ENCODE peak calls at places on chromosomes 4 and X, in four cellular contexts. One of them, this sample, is unnamed.

GRCh38 chrX:104789784-104790183 is 223.8 kb downstream of the IL1RAPL2 start:
- DNase-seq in endothelial cell of umbilical vein: no peak
- DNase-seq in H1: no peak
- DNase-seq in A549: no peak
- DNase-seq in this sample: peak; percentile 0

GRCh38 chrX:120732879-120733278 is 103.0 kb upstream of the C1GALT1C1 start:
- DNase-seq in endothelial cell of umbilical vein: no peak
- DNase-seq in H1: no peak
- DNase-seq in A549: no peak
- DNase-seq in this sample: no peak

GRCh38 chr4:119212964-119213606 is 572 bp downstream of the USP53 start:
- DNase-seq in endothelial cell of umbilical vein: peak; percentile 95
- DNase-seq in H1: peak; percentile 74
- DNase-seq in A549: peak; percentile 68
- DNase-seq in this sample: peak; percentile 95

GRCh38 chr4:11739992-11740391 is 311.3 kb upstream of the HS3ST1 start:
- DNase-seq in endothelial cell of umbilical vein: peak; percentile 77
- DNase-seq in H1: no peak
- DNase-seq in A549: no peak
- DNase-seq in this sample: no peak

GRCh38 chr4:21596521-21596920 is 352.1 kb downstream of the KCNIP4 start:
- DNase-seq in endothelial cell of umbilical vein: peak; percentile 38
- DNase-seq in H1: no peak
- DNase-seq in A549: no peak
- DNase-seq in this sample: no peak

GRCh38 chrX:115649461-115650063 is 88.6 kb downstream of the PLS3 start:
- DNase-seq in endothelial cell of umbilical vein: no peak
- DNase-seq in H1: no peak
- DNase-seq in A549: no peak
- DNase-seq in this sample: no peak

GRCh38 chr4:124191329-124191728 is 521.2 kb downstream of the ANKRD50 start:
- DNase-seq in endothelial cell of umbilical vein: no peak
- DNase-seq in H1: no peak
- DNase-seq in A549: no peak
- DNase-seq in this sample: no peak

GRCh38 chr4:111027526-111027925 is 404.6 kb upstream of the PITX2 start:
- DNase-seq in endothelial cell of umbilical vein: no peak
- DNase-seq in H1: no peak
- DNase-seq in A549: no peak
- DNase-seq in this sample: no peak

GRCh38 chr4:118954246-118954645 is 65.6 kb downstream of the SYNPO2 start:
- DNase-seq in endothelial cell of umbilical vein: peak; percentile 32
- DNase-seq in H1: no peak
- DNase-seq in A549: no peak
- DNase-seq in this sample: peak; percentile 67

GRCh38 chr4:152460488-152460887 is 75.4 kb downstream of the FBXW7 start:
- DNase-seq in endothelial cell of umbilical vein: no peak
- DNase-seq in H1: no peak
- DNase-seq in A549: no peak
- DNase-seq in this sample: peak; percentile 86

GRCh38 chr4:137471461-137471860 is 60.8 kb downstream of the PCDH18 start:
- DNase-seq in endothelial cell of umbilical vein: no peak
- DNase-seq in H1: no peak
- DNase-seq in A549: no peak
- DNase-seq in this sample: no peak

GRCh38 chr4:108854781-108855180 is 91.9 kb upstream of the ETNPPL start:
- DNase-seq in endothelial cell of umbilical vein: no peak
- DNase-seq in H1: no peak
- DNase-seq in A549: no peak
- DNase-seq in this sample: no peak

GRCh38 chr4:81131563-81131962 is 83.5 kb downstream of the PRKG2 start:
- DNase-seq in endothelial cell of umbilical vein: no peak
- DNase-seq in H1: no peak
- DNase-seq in A549: no peak
- DNase-seq in this sample: no peak

GRCh38 chr4:81137894-81138293 is 77.1 kb downstream of the PRKG2 start:
- DNase-seq in endothelial cell of umbilical vein: no peak
- DNase-seq in H1: no peak
- DNase-seq in A549: no peak
- DNase-seq in this sample: no peak

GRCh38 chr4:81137446-81137845 is 77.6 kb downstream of the PRKG2 start:
- DNase-seq in endothelial cell of umbilical vein: no peak
- DNase-seq in H1: no peak
- DNase-seq in A549: no peak
- DNase-seq in this sample: no peak

GRCh38 chr4:81136161-81136910 is 78.7 kb downstream of the PRKG2 start:
- DNase-seq in endothelial cell of umbilical vein: no peak
- DNase-seq in H1: no peak
- DNase-seq in A549: no peak
- DNase-seq in this sample: no peak

DNA sequence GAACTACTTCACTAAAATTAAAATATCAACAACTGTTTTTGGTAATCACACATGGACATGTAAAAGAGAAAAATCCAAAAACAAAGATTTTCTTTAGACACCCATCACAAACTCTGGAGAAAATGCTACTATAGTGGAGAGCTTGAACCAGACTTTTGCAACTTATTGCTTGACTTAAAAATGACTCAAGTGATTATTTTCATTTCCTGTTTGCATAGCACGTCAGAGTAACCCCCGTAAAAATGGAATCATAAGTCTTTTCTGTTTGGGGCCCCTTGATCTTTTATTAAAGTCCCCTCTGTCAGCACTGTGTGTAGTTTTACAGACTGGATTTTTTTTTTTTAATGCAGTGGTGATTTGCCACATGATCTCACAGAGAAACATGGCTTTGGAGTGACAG is 79.5 kb downstream of the PRKG2 start:
- DNase-seq in endothelial cell of umbilical vein: no peak
- DNase-seq in H1: no peak
- DNase-seq in A549: no peak
- DNase-seq in this sample: no peak
- TF ChIP-seq MAX in endothelial cell of umbilical vein: no peak
- TF ChIP-seq MAX in H1: no peak
- TF ChIP-seq MAX in A549: no peak
- TF ChIP-seq MAX in this sample: no peak

GRCh38 chr4:158162637-158163036 is 10.2 kb downstream of the GASK1B start:
- DNase-seq in endothelial cell of umbilical vein: peak; percentile 78
- DNase-seq in H1: no peak
- DNase-seq in A549: peak; percentile 17
- DNase-seq in this sample: no peak

GRCh38 chr4:158166701-158167100 is 6.1 kb downstream of the GASK1B start:
- DNase-seq in endothelial cell of umbilical vein: peak; percentile 71
- DNase-seq in H1: no peak
- DNase-seq in A549: no peak
- DNase-seq in this sample: no peak

GRCh38 chr4:158161561-158162354 is 11.1 kb downstream of the GASK1B start:
- DNase-seq in endothelial cell of umbilical vein: peak; percentile 99
- DNase-seq in H1: no peak
- DNase-seq in A549: peak; percentile 21
- DNase-seq in this sample: no peak

GRCh38 chr4:158164849-158165248 is 8.0 kb downstream of the GASK1B start:
- DNase-seq in endothelial cell of umbilical vein: peak; percentile 60
- DNase-seq in H1: no peak
- DNase-seq in A549: no peak
- DNase-seq in this sample: no peak

DNA sequence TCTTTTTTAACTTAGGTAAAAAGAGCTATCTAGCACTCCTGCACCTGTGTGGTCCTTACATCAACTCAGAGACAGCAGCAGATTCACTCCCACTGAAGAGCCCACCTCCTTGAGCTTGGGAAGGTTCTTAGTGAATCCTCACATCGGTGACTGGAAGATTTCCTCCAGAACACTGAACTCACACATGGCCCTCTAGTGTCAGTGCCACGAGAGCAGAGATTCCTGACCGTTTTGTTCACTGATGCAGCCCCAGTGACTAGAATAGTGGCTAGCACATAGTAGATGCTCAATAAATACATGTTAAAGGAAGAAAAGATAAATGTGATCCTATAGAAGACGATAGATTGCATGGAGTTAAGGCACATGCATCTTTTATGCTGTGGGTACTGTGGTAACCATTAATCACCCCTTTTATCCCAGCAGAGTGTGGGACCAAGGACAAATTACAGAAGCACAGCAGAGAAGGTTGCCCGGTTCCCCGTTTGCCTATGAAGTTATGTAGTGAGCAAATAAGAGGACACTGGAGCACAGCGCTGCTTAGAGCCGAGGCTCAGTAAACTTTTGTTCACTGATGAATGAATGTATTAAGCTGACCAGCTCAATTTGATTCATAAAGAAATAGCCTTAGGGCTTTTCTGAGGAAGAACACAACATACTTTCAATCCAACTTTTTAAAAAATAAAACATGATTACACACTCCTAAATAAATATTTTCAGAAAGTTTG is 8.7 kb downstream of the GASK1B start:
- DNase-seq in endothelial cell of umbilical vein: peak; percentile 70
- DNase-seq in H1: no peak
- DNase-seq in A549: no peak
- DNase-seq in this sample: no peak
- H3K4me3 ChIP-seq in endothelial cell of umbilical vein: no peak overlapping the region
- H3K4me3 ChIP-seq in H1: no peak overlapping the region
- H3K4me3 ChIP-seq in A549: no peak overlapping the region
- H3K4me3 ChIP-seq in this sample: no peak overlapping the region

DNA sequence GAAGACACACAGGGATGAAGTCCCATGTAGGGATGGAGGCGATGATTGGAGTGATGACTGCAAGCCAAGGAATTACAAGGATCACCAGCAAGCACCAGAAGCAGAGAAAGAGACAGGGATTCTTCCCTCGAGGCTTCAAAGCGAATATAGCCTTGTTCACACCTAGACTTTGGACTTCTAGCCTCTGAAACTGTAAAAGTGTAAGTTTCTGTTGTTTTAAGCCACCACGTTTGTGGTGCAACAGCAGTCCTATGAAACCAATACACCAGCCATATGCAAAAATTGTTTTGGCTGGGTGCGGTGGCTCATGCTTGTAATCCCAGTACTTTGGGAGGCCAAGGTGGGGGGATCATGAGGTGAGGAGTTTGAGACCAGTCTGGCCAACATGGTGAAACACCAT is 9.8 kb upstream of the PDS5A start:
- DNase-seq in endothelial cell of umbilical vein: no peak
- DNase-seq in H1: no peak
- DNase-seq in A549: no peak
- DNase-seq in this sample: no peak
- TF ChIP-seq MAX in endothelial cell of umbilical vein: no peak
- TF ChIP-seq MAX in H1: no peak
- TF ChIP-seq MAX in A549: no peak
- TF ChIP-seq MAX in this sample: no peak

GRCh38 chr4:135744928-135745327 is 1543.3 kb upstream of the PABPC4L start:
- DNase-seq in endothelial cell of umbilical vein: no peak
- DNase-seq in H1: no peak
- DNase-seq in A549: no peak
- DNase-seq in this sample: no peak
- H3K4me3 ChIP-seq in endothelial cell of umbilical vein: no peak overlapping the region
- H3K4me3 ChIP-seq in H1: no peak overlapping the region
- H3K4me3 ChIP-seq in A549: no peak overlapping the region
- H3K4me3 ChIP-seq in this sample: no peak overlapping the region

DNA sequence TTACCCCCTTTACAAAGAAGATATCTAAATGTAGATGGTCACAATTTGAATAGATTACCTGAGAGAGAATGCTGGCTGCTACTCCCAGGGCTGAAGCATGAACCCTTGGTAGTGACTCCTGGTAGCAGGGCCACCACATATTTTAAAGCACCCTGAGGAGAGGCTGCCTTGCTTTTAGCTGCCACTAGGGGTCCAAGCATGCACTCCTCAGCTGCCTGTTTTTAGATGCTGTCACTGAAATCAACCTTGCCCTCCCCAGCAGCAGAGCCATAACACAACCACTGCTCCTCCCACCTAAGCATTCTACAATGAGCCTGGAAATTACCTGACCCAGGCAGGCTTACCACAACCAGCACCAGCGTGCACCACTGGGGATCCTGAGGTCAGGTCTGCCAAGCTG is 850.9 kb downstream of the FAM133A start:
- DNase-seq in endothelial cell of umbilical vein: no peak
- DNase-seq in H1: no peak
- DNase-seq in A549: no peak
- DNase-seq in this sample: peak; percentile 7
- TF ChIP-seq MAX in endothelial cell of umbilical vein: no peak
- TF ChIP-seq MAX in H1: no peak
- TF ChIP-seq MAX in A549: no peak
- TF ChIP-seq MAX in this sample: no peak

DNA sequence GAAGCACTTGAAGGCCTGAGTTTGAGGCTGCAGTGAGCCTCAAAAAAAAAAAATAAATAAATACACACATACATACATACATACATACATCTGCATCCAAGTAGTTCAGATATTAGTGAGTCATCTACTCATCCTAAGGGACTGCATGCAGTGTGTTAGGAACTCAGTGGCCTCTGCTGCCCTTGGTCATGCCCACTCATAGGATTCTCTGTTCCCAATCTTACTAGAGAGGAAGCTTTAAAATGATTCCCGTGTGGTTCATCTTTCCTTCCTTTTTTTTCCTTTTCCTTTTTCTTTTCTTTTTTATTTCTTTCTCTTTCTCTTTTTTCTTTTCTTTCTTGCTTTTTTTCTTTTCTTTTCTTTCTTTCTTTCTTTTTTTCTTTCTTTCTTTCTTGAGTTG is 10.9 kb upstream of the YIPF6 start:
- DNase-seq in endothelial cell of umbilical vein: no peak
- DNase-seq in H1: no peak
- DNase-seq in A549: no peak
- DNase-seq in this sample: no peak
- H3K4me3 ChIP-seq in endothelial cell of umbilical vein: no peak overlapping the region
- H3K4me3 ChIP-seq in H1: no peak overlapping the region
- H3K4me3 ChIP-seq in A549: no peak overlapping the region
- H3K4me3 ChIP-seq in this sample: no peak overlapping the region

This sample was measured in NB4.